ENCODE peak calls at places on chromosomes 5 and 9, in eight cellular contexts. T is brain microvascular endothelial cell; A is HCEC 1CT; O is upper lobe of right lung; H is ELR; J is activated CD4-positive, CD25-positive, alpha-beta regulatory T cell treated with anti-CD3 and anti-CD28 coated beads, Interleukin-2, amount 50 U/mL, for 16 hours; B is A549; R is renal cortical epithelial cell. X is an unnamed sample.

GRCh38 chr5:98173334-98173733 is 600.1 kb upstream of the RGMB start:
- DNase-seq in A (peak; percentile 84), O (no peak), R (peak; percentile 28), H (peak; percentile 89), J (no peak), T (peak; percentile 47), B (no peak), X (no peak)

GRCh38 chr9:124797343-124798103 is 20.6 kb downstream of the OLFML2A start:
- DNase-seq in B (no peak), A (no peak), O (no peak), T (no peak), H (peak; percentile 15), J (no peak), R (no peak), X (peak; percentile 32)

GRCh38 chr5:139638090-139638735 is 9.9 kb upstream of the CXXC5 start:
- DNase-seq in B (no peak), J (no peak), A (peak; percentile 72), R (peak; percentile 69), T (no peak), H (peak; percentile 67), O (peak; percentile 91), X (peak; percentile 87)

GRCh38 chr9:98502311-98502975 is 206.3 kb downstream of the GABBR2 start:
- DNase-seq in O (no peak), T (peak; percentile 47), R (peak; percentile 80), A (peak; percentile 71), H (peak; percentile 78), J (no peak), B (no peak), X (peak; percentile 40)

GRCh38 chr5:180174587-180174972 is 34.4 kb downstream of the RASGEF1C start:
- DNase-seq in H (no peak), A (no peak), B (no peak), J (no peak), T (no peak), R (no peak), O (no peak), X (no peak)

GRCh38 chr5:102802704-102803458 is 47.8 kb downstream of the PAM start:
- DNase-seq in A (no peak), O (no peak), T (no peak), J (no peak), B (no peak), H (no peak), R (no peak), X (no peak)

GRCh38 chr5:147515269-147515668 is 5.4 kb upstream of the DPYSL3 start:
- DNase-seq in B (no peak), T (no peak), O (no peak), J (no peak), A (no peak), H (no peak), R (no peak), X (no peak)

GRCh38 chr5:142391031-142391872 is 66.4 kb upstream of the SPRY4 start:
- DNase-seq in A (no peak), T (no peak), B (no peak), O (no peak), H (no peak), J (no peak), R (no peak), X (peak; percentile 41)

GRCh38 chr5:74579215-74579614 is 61.3 kb downstream of the ENC1 start:
- DNase-seq in H (no peak), R (peak; percentile 62), O (no peak), B (no peak), A (no peak), J (peak; percentile 4), T (peak; percentile 67), X (no peak)

GRCh38 chr9:129902735-129903134 is 67.5 kb downstream of the USP20 start:
- DNase-seq in A (no peak), O (no peak), J (no peak), R (no peak), T (no peak), H (no peak), B (no peak), X (no peak)

GRCh38 chr9:99690573-99690972 is 131.1 kb upstream of the NR4A3 start:
- DNase-seq in R (peak; percentile 16), B (no peak), T (no peak), J (no peak), H (no peak), A (no peak), O (no peak), X (peak; percentile 69)

GRCh38 chr9:83062653-83063527 is at the start of gene RASEF:
- DNase-seq in B (peak; percentile 80), J (no peak), R (no peak), O (peak; percentile 93), A (no peak), H (peak; percentile 49), T (no peak), X (peak; percentile 95)

GRCh38 chr5:156883316-156883875 is 33.3 kb downstream of the PPP1R2B start:
- DNase-seq in B (no peak), J (no peak), H (no peak), A (no peak), R (no peak), T (no peak), O (no peak), X (no peak)

GRCh38 chr5:74608754-74609576 is 31.6 kb downstream of the ENC1 start:
- DNase-seq in J (no peak), B (no peak), R (no peak), A (no peak), O (no peak), T (no peak), H (no peak), X (no peak)

GRCh38 chr9:36074870-36075532 is 38.3 kb downstream of the RECK start:
- DNase-seq in R (peak; percentile 80), A (peak; percentile 66), J (no peak), H (no peak), B (peak; percentile 23), T (peak; percentile 73), O (peak; percentile 68), X (peak; percentile 94)

GRCh38 chr5:39578887-39579497 is 154.2 kb upstream of the DAB2 start:
- DNase-seq in T (no peak), J (no peak), A (peak; percentile 10), B (peak; percentile 20), H (peak; percentile 51), O (no peak), R (peak; percentile 34), X (no peak)

GRCh38 chr9:109542922-109543321 is 44.8 kb upstream of the PTPN3 start:
- DNase-seq in H (no peak), B (no peak), R (peak; percentile 22), A (no peak), J (no peak), O (no peak), T (no peak), X (no peak)

GRCh38 chr9:122318284-122318683 is 52.5 kb upstream of the PTGS1 start:
- DNase-seq in O (no peak), J (no peak), H (no peak), T (no peak), B (no peak), R (no peak), A (no peak), X (no peak)

GRCh38 chr5:86684222-86684621 is 66.5 kb downstream of the COX7C start:
- DNase-seq in B (peak; percentile 7), R (peak; percentile 56), O (no peak), H (peak; percentile 2), J (no peak), A (no peak), T (peak; percentile 35), X (no peak)

GRCh38 chr5:141878186-141878770 is at the start of gene PCDH1:
- DNase-seq in H (peak; percentile 52), B (peak; percentile 27), T (no peak), O (peak; percentile 77), J (no peak), A (no peak), R (no peak), X (peak; percentile 64)

GRCh38 chr5:169649486-169649885 is 12.4 kb downstream of the DOCK2 start:
- DNase-seq in R (no peak), T (no peak), O (no peak), A (no peak), B (no peak), J (no peak), H (no peak), X (no peak)